ENCODE peak calls at places on chromosomes 5 and 9, in five cellular contexts. B, H, Y, V and W are unnamed samples.

GRCh38 chr5:132294728-132295504 is 722 bp downstream of the SLC22A4 start:
- DNase-seq in H (peak; percentile 86), B (peak; percentile 98), V (peak; percentile 89), Y (peak; percentile 90), W (peak; percentile 95)

GRCh38 chr9:107043886-107044285 is 180.9 kb downstream of the ZNF462 start:
- DNase-seq in Y (no peak), H (no peak), V (no peak), B (no peak), W (no peak)

GRCh38 chr5:37837101-37838032 is 2.5 kb downstream of the GDNF start:
- DNase-seq in Y (peak; percentile 79), V (peak; percentile 91), B (no peak), H (peak; percentile 90), W (peak; percentile 81)

GRCh38 chr9:21976334-21976875 is 17.8 kb downstream of the CDKN2A start:
- DNase-seq in Y (no peak), V (no peak), H (no peak), B (no peak), W (no peak)

GRCh38 chr5:172858511-172858989 is 24.5 kb downstream of the ERGIC1 start:
- DNase-seq in H (no peak), Y (no peak), V (no peak), B (no peak), W (peak; percentile 67)

GRCh38 chr5:97658116-97658900 is 475.3 kb upstream of the RIOK2 start:
- DNase-seq in H (no peak), B (no peak), Y (no peak), V (no peak), W (no peak)

GRCh38 chr5:114665551-114665950 is 303.7 kb downstream of the KCNN2 start:
- DNase-seq in H (no peak), B (no peak), V (no peak), Y (no peak), W (no peak)

GRCh38 chr5:61881821-61882220 is 424.2 kb upstream of the KIF2A start:
- DNase-seq in V (peak; percentile 64), Y (peak; percentile 50), B (no peak), H (no peak), W (no peak)

GRCh38 chr5:82355496-82355895 is 77.3 kb upstream of the RPS23 start:
- DNase-seq in B (no peak), V (no peak), Y (no peak), H (no peak), W (no peak)

GRCh38 chr9:132795511-132796303 is 82.4 kb downstream of the AK8 start:
- DNase-seq in B (no peak), Y (no peak), V (no peak), H (no peak), W (no peak)

GRCh38 chr9:99173570-99174504 is 47.9 kb downstream of the ALG2 start:
- DNase-seq in V (no peak), Y (peak; percentile 29), H (no peak), B (no peak), W (no peak)

GRCh38 chr5:14234204-14234603 is 91.1 kb downstream of the TRIO start:
- DNase-seq in B (no peak), Y (peak; percentile 70), H (no peak), V (peak; percentile 15), W (no peak)

GRCh38 chr9:36818965-36819870 is 214.8 kb downstream of the PAX5 start:
- DNase-seq in Y (no peak), H (no peak), V (peak; percentile 35), B (no peak), W (no peak)

GRCh38 chr9:36039696-36040095 is 3.0 kb downstream of the RECK start:
- DNase-seq in V (peak; percentile 68), H (no peak), Y (peak; percentile 82), B (no peak), W (no peak)

GRCh38 chr9:20658677-20659473 is 25.2 kb upstream of the FOCAD start:
- DNase-seq in H (no peak), B (no peak), Y (no peak), V (no peak), W (peak; percentile 62)

GRCh38 chr9:133051281-133051900 is 10.4 kb upstream of the CEL start:
- DNase-seq in Y (no peak), V (no peak), H (no peak), B (no peak), W (no peak)

GRCh38 chr9:128669786-128670185 is 13.1 kb upstream of the DYNC2I2 start:
- DNase-seq in Y (no peak), B (no peak), H (no peak), V (no peak), W (no peak)

GRCh38 chr9:87853843-87854242 is 28.8 kb upstream of the SPATA31E1 start:
- DNase-seq in B (no peak), H (no peak), Y (no peak), V (no peak), W (no peak)

GRCh38 chr5:58980890-58981289 is 398.0 kb downstream of the RAB3C start:
- DNase-seq in Y (no peak), V (no peak), H (no peak), B (no peak), W (no peak)

GRCh38 chr9:115264333-115264732 is 146.4 kb upstream of the TNC start:
- DNase-seq in B (no peak), H (no peak), Y (peak; percentile 49), V (peak; percentile 42), W (no peak)

GRCh38 chr5:65663804-65664521 is 39.1 kb downstream of the SHLD3 start:
- DNase-seq in H (no peak), Y (peak; percentile 11), B (no peak), V (peak; percentile 27), W (peak; percentile 44)

GRCh38 chr5:181020716-181021115 is 19.4 kb upstream of the BTNL9 start:
- DNase-seq in Y (no peak), V (no peak), B (no peak), H (no peak), W (no peak)

GRCh38 chr5:143557061-143557818 is 153.8 kb upstream of the NR3C1 start:
- DNase-seq in H (no peak), V (peak; percentile 15), B (no peak), Y (peak; percentile 85), W (peak; percentile 60)

GRCh38 chr9:109903515-109904138 is 123.6 kb downstream of the PALM2AKAP2 start:
- DNase-seq in H (peak; percentile 66), V (peak; percentile 80), Y (peak; percentile 81), B (peak; percentile 73), W (peak; percentile 81)

GRCh38 chr5:91027316-91027937 is 355.7 kb downstream of the ARRDC3 start:
- DNase-seq in V (no peak), Y (no peak), B (no peak), H (no peak), W (peak; percentile 65)

GRCh38 chr9:128733256-128733655 is 9.3 kb upstream of the ZDHHC12 start:
- DNase-seq in B (no peak), H (peak; percentile 36), V (peak; percentile 82), Y (peak; percentile 85), W (peak; percentile 91)

GRCh38 chr5:66223637-66224036 is 79.5 kb downstream of the SREK1 start:
- DNase-seq in H (no peak), Y (no peak), B (no peak), V (no peak), W (no peak)

GRCh38 chr9:31776471-31776870 is 608.0 kb upstream of the ACO1 start:
- DNase-seq in H (no peak), Y (no peak), V (no peak), B (no peak), W (no peak)

GRCh38 chr9:137087409-137087925 is 682 bp downstream of the MAN1B1 start:
- DNase-seq in H (peak; percentile 60), B (no peak), Y (no peak), V (no peak), W (peak; percentile 17)

GRCh38 chr5:102107865-102108264 is 188.2 kb downstream of the SLCO4C1 start:
- DNase-seq in B (no peak), Y (no peak), V (no peak), H (no peak), W (no peak)

GRCh38 chr9:14352549-14352948 is 38.6 kb upstream of the NFIB start:
- DNase-seq in V (no peak), B (no peak), Y (no peak), H (no peak), W (peak; percentile 9)

GRCh38 chr5:167011196-167011595 is 1280.2 kb upstream of the WWC1 start:
- DNase-seq in V (no peak), B (no peak), H (no peak), Y (no peak), W (no peak)

GRCh38 chr5:83931969-83932368 is 211.3 kb upstream of the HAPLN1 start:
- DNase-seq in Y (no peak), B (no peak), H (no peak), V (no peak), W (no peak)

GRCh38 chr5:4514067-4514648 is 626.0 kb upstream of the ADAMTS16 start:
- DNase-seq in V (no peak), H (no peak), Y (no peak), B (no peak), W (no peak)

GRCh38 chr9:133276923-133277322 is 1.9 kb upstream of the ABO start:
- DNase-seq in H (no peak), Y (no peak), V (no peak), B (no peak), W (no peak)

GRCh38 chr5:57221049-57221568 is 47.2 kb downstream of the GPBP1 start:
- DNase-seq in V (peak; percentile 62), B (peak; percentile 68), Y (peak; percentile 48), H (no peak), W (peak; percentile 75)